ENCODE peak calls at places on chromosomes 4 and X, in five cellular contexts. C is spleen, O is pancreas, R is heart left ventricle, A is bronchial epithelial cell. G is an unnamed sample.

GRCh38 chr4:15575951-15576350 is 79.2 kb downstream of the FBXL5 start:
- DNase-seq in C (no peak), O (no peak), R (no peak), A (no peak), G (no peak)

GRCh38 chrX:19882066-19882775 is 5.2 kb downstream of the SH3KBP1 start:
- DNase-seq in C (no peak), O (no peak), R (no peak), A (no peak), G (no peak)

GRCh38 chrX:102833136-102833535 is 103.9 kb upstream of the RAB40AL start:
- DNase-seq in C (no peak), O (no peak), R (no peak), A (no peak), G (no peak)

GRCh38 chrX:154738013-154738738 is 12.7 kb downstream of the GAB3 start:
- DNase-seq in C (no peak), O (no peak), R (no peak), A (peak), G (no peak)

GRCh38 chr4:157222764-157223145 is 2.2 kb downstream of the GRIA2 start:
- DNase-seq in C (peak), O (peak), R (no peak), A (no peak), G (no peak)

GRCh38 chrX:28498658-28499057 is 88.6 kb upstream of the IL1RAPL1 start:
- DNase-seq in C (no peak), O (no peak), R (no peak), A (peak), G (no peak)

GRCh38 chrX:9102956-9103355 is 69.0 kb upstream of the FAM9B start:
- DNase-seq in C (no peak), O (no peak), R (no peak), A (no peak), G (no peak)

GRCh38 chr4:7779194-7779768 is 160.4 kb downstream of the AFAP1 start:
- DNase-seq in C (peak), O (no peak), R (no peak), A (no peak), G (no peak)

GRCh38 chr4:144356941-144357381 is 216.4 kb upstream of the GYPA start:
- DNase-seq in C (no peak), O (no peak), R (no peak), A (no peak), G (peak)

GRCh38 chr4:184475096-184475461 is 729 bp upstream of the IRF2 start:
- DNase-seq in C (peak), O (peak), R (peak), A (peak), G (no peak)

GRCh38 chrX:111041018-111041462 is 55.0 kb upstream of the PAK3 start:
- DNase-seq in C (no peak), O (no peak), R (no peak), A (peak), G (no peak)

GRCh38 chr4:141131738-141132688 is 1.3 kb downstream of the RNF150 start:
- DNase-seq in C (peak), O (peak), R (peak), A (no peak), G (peak)

GRCh38 chrX:97402903-97403302 is 519.2 kb downstream of the RPA4 start:
- DNase-seq in C (no peak), O (no peak), R (no peak), A (no peak), G (no peak)

GRCh38 chr4:77308843-77309242 is 151.8 kb downstream of the CCNG2 start:
- DNase-seq in C (no peak), O (no peak), R (no peak), A (peak), G (no peak)

GRCh38 chr4:138977525-138977924 is 38.1 kb upstream of the NOCT start:
- DNase-seq in C (no peak), O (no peak), R (no peak), A (no peak), G (no peak)
- H3K4me3 ChIP-seq in C (no peak), O (no peak), R (no peak), A (no peak), G (no peak)

DNA sequence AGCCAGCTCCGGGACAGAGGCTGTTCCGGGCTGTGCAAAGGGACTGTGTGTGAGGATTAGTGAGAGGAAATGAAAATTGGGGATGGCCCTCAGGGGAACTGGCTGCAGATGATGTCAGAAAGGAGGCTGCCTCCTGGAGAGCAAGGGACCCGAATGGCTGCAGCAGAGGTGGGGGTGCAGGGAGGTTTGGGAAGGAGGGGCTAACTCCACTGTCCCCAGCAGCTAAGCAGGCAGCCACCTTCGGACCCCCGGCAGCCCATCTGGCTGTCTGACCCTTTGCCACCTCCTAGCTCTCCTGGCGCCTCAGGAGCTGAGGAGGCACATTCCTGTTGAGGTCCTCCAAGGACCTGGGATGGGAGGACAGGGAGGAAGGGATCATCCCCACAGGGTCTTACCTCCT is 68.7 kb downstream of the EFNB1 start:
- DNase-seq in C (peak), O (no peak), R (no peak), A (no peak), G (no peak)
- TF ChIP-seq CTCF in C (no peak), O (no peak), R (no peak), A (no peak), G (no peak)

DNA sequence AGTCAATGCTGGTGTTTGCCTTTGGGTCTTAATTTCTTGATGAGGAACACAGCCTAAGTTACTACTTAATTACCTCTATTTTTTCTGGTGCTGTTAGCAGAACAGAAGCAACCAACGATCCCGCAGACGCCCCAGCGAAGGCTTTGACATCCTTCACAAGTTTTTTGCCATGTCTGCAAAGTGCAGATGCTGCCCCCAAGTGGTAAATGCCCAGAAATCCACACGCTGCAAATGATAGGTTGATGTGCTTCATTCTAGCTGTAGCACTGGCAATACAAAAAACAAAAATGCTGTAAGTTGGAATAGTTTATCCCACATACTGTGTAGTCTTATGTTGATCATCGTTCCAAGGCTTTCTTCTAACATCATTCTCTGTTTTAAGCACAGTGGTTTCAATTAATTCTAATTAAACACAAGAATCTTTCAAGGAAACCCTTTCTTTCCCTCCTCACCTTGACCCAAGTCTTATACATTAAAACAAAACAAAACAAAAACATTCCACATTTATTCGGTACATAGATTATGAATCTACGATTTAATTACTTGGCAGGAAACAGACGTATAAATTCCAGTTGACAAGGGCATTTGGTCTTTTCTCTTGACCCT is 1.2 kb downstream of the PNPLA4 start:
- DNase-seq in C (peak), O (peak), R (no peak), A (peak), G (peak)
- H3K4me3 ChIP-seq in C (no peak), O (no peak), R (no peak), A (no peak), G (no peak)

DNA sequence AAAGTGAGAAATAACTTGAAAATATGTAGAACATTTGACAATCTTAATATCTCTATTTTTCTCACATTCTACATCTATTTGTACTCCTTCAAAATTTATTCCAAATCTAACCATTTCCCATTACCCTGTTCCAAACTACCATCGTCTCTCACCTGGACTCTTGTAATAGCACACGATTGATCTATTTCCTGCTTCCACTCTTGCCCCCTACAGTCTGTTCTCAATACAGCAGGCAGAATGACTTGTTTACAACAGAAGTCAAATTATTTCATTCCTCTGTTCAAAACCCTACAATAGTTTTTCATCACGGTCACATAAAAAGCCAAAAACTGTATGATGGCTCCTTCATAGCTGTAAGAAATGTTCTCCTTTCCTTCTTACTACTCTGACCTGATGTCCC is 21.1 kb upstream of the LUZP4 start:
- DNase-seq in C (no peak), O (no peak), R (no peak), A (peak), G (no peak)
- TF ChIP-seq CTCF in C (no peak), O (no peak), R (no peak), A (no peak), G (peak)

DNA sequence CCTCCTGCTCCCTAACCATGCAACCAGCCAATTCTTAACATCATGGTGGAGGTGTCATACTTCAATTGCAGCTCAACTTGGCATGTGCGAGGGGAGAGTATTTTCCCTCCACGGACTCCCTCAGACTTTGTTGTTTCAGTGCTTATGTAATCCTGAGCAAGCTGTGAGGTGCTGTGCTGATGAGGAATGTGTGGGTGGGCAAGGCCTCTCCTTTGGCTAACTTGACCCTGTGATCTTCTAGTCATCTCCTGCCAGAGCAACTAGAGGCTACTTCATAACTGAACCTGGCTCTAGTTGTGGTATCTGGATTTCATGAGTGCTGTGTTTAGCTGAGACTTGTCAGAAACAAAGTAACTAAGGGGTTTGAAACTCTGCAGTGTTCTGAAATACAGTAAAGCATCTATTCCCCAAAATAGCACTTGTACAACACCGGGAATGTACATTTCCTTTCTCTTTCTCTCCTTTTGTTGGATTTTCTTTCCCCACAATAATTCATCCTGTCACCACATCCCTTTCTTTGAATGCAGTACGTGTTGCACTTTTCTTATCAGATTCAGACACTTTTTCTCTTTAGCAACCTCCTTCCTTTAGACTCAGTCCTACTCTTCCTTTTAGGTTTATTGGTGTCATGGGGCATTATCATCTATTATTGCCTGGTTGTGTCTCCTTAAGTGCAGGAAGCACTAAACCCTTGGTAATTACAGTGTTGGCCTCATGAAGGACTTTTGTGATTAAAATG is 415.2 kb upstream of the NR3C2 start:
- DNase-seq in C (no peak), O (no peak), R (no peak), A (peak), G (no peak)
- H3K4me3 ChIP-seq in C (no peak), O (no peak), R (no peak), A (no peak), G (no peak)

DNA sequence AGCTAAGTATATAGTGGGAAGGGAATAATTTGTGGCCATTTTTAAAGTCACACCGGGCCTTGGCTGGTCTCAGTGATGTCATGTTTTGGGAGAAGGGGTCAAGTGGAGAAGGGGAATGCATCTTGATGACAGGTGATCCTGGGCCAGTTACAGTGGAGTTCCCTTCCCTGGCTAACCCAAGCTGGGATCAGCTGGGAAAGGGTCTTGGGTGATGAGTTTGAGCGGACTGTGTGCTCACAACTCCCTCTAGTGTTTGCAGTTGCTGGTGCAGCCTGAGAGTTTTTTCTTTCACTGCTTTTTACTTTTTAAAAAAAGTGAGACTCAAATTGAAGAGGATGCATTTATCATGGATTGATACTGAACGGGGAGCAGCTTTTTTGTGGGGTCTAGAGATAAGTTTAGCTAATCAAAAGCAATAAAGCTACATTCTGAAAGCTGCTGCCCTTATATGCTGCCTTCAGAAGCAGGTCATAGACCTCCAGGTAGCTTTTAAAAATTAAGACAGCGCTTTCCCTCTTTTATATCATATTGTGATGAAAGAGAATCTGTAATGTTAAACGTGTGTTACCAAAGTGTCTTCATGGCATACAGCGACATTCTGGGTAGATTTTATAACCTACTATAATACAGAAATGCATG is 164.7 kb downstream of the DCLK2 start:
- DNase-seq in C (no peak), O (no peak), R (no peak), A (peak), G (no peak)
- TF ChIP-seq CTCF in C (peak), O (peak), R (peak), A (peak), G (peak)

DNA sequence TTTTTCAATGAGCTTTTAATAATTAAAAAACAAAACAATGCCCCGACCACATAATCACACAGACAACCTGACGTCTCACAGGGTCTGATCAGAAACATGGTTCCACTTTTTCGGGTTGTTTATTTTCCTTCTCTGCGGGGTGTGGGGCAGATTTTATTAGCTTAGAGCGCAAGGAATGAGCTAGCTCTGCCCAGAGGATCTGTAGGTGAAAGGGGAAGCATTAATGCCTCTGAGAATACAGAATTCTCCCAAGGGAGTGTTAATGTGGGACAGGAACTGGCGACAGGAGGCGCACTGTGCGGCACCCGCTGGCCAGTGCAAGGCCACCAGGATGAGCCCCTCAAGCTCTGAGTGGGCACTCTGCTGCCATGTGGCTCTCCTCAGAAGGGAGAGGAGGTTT is 181.5 kb downstream of the TSPAN5 start:
- DNase-seq in C (no peak), O (no peak), R (no peak), A (no peak), G (no peak)
- H3K4me3 ChIP-seq in C (no peak), O (no peak), R (no peak), A (no peak), G (no peak)

DNA sequence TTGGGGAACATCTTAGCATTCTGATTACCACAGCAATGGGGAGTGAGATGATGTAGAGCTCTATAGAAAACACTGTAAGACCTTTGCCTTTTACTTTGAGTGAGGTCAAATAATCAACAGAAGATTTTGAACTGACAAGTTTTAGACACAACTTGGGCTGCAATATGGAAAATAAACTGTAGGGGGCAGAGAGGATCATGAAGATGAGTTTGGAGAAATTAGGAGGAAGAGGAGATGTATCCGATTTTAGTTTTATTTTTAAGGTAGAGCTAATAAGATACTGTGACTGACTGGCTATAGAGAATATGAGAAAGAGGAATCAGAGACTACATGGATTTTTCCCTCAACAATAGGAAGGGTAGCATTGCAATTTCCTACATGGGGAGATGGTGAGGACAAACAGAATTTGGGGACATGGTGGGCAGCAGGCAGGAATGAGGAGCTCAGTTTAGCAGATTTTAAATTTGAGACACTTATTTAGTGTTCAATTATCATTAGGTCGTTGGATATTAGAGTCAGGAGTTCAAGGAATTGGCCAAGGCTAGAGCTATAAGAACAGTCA is 563.1 kb downstream of the INPP4B start:
- DNase-seq in C (no peak), O (no peak), R (no peak), A (no peak), G (no peak)
- TF ChIP-seq CTCF in C (peak), O (peak), R (peak), A (peak), G (peak)

DNA sequence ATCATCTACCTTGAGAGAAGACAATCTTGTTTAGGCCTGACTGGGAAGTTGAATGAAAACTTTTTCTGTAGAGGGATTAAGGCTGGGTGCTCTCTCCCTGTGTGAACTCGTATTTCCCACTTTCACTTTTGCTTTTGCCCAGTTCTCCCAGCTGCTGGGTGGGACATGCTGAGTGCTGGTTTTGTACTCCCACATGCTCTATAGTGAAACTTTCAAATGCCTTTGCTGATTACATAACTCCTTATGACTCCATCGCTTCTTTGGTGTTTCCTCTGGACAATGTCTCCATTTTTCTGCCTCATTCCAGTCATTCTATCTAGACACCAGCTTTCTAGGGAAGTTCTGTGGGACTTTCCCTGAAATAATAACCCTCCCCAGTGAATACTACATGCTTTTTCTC is 100.5 kb downstream of the CLNK start:
- DNase-seq in C (no peak), O (no peak), R (no peak), A (peak), G (no peak)
- H3K4me3 ChIP-seq in C (no peak), O (no peak), R (no peak), A (no peak), G (no peak)

G was measured in left lung.